ENCODE peak calls at places on chromosomes 6 and 20, in seven cellular contexts. R is HepG2, Q is H1, U is HCT116, D is SK-N-SH, V is GM12878, Z is K562. O is an unnamed sample.
A peak's percentile ranks its signal among the peaks of the same experiment; 100 is the strongest.

GRCh38 chr20:19001177-19001576 is 187.6 kb downstream of the SCP2D1 start:
- DNase-seq in R (no peak), Q (no peak), U (no peak), D (no peak), V (no peak), Z (no peak), O (no peak)

GRCh38 chr6:105757512-105758200 is 328.5 kb upstream of the PRDM1 start:
- DNase-seq in R (peak; percentile 13), Q (no peak), U (no peak), D (no peak), V (peak; percentile 76), Z (no peak), O (no peak)

GRCh38 chr6:138439546-138439945 is 35.5 kb downstream of the HEBP2 start:
- DNase-seq in R (no peak), Q (no peak), U (no peak), D (no peak), V (no peak), Z (no peak), O (no peak)

GRCh38 chr6:44558315-44559227 is 171.1 kb downstream of the CDC5L start:
- DNase-seq in R (no peak), Q (no peak), U (no peak), D (no peak), V (no peak), Z (no peak), O (no peak)

GRCh38 chr6:125363360-125364121 is 61.8 kb upstream of the HDDC2 start:
- DNase-seq in R (peak; percentile 10), Q (peak; percentile 74), U (no peak), D (peak; percentile 39), V (no peak), Z (no peak), O (no peak)

GRCh38 chr6:109241199-109241598 is 141.1 kb downstream of the CD164 start:
- DNase-seq in R (no peak), Q (no peak), U (no peak), D (no peak), V (no peak), Z (no peak), O (no peak)

GRCh38 chr6:107716688-107717089 is 107.4 kb downstream of the SCML4 start:
- DNase-seq in R (no peak), Q (no peak), U (peak; percentile 68), D (peak; percentile 20), V (peak; percentile 53), Z (peak; percentile 57), O (peak; percentile 65)

GRCh38 chr20:58691773-58692578 is 624 bp upstream of the NPEPL1 start:
- DNase-seq in R (no peak), Q (peak; percentile 59), U (no peak), D (no peak), V (no peak), Z (peak; percentile 23), O (no peak)

GRCh38 chr6:157881375-157881774 is 58.3 kb downstream of the SNX9 start:
- DNase-seq in R (no peak), Q (no peak), U (no peak), D (no peak), V (no peak), Z (no peak), O (no peak)

GRCh38 chr20:46774943-46775560 is 65.6 kb downstream of the SLC2A10 start:
- DNase-seq in R (no peak), Q (no peak), U (peak; percentile 22), D (no peak), V (no peak), Z (no peak), O (no peak)

GRCh38 chr6:8278562-8278961 is 156.8 kb downstream of the SLC35B3 start:
- DNase-seq in R (no peak), Q (no peak), U (no peak), D (peak; percentile 64), V (no peak), Z (no peak), O (no peak)

GRCh38 chr6:159934181-159934580 is 34.7 kb upstream of the IGF2R start:
- DNase-seq in R (no peak), Q (no peak), U (no peak), D (no peak), V (no peak), Z (no peak), O (no peak)
- TF ChIP-seq JUND in R (no peak), Q (no peak), U (no peak), D (no peak), V (no peak), Z (no peak), O (no peak)

GRCh38 chr20:1440024-1440423 is 26.6 kb downstream of the NSFL1C start:
- DNase-seq in R (peak; percentile 61), Q (peak; percentile 58), U (peak; percentile 26), D (peak; percentile 10), V (no peak), Z (peak; percentile 36), O (no peak)
- TF ChIP-seq JUND in R (no peak), Q (no peak), U (no peak), D (no peak), V (no peak), Z (no peak), O (no peak)

GRCh38 chr6:30507849-30508843 is 18.8 kb downstream of the HLA-E start:
- DNase-seq in R (no peak), Q (no peak), U (no peak), D (no peak), V (no peak), Z (no peak), O (no peak)
- TF ChIP-seq JUND in R (no peak), Q (no peak), U (no peak), D (no peak), V (no peak), Z (no peak), O (no peak)

DNA sequence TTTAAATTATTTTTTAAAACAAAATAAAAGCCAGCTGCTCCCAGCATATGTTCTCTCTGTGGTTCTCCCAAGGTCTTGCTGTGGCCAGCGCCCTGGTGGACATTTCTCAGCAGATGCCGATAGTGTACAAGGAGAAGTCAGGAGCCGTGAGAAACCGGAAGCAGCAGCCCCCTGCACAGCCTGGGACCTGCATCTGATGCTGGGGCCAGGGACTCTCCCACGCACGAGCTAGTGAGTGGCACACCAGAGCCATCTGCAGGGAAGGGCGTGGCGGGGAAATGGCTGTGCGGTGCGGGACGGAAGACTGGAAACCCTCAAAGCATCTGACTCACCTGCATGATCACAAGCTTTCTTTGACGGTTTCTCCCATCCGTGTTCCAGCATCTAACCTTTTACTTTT is 16.5 kb downstream of the GFRA4 start:
- DNase-seq in R (no peak), Q (peak; percentile 35), U (no peak), D (no peak), V (no peak), Z (no peak), O (no peak)
- TF ChIP-seq JUND in R (no peak), Q (no peak), U (no peak), D (no peak), V (no peak), Z (no peak), O (no peak)

GRCh38 chr20:20435453-20435852 is 67.5 kb downstream of the INSM1 start:
- DNase-seq in R (no peak), Q (no peak), U (no peak), D (no peak), V (no peak), Z (no peak), O (no peak)
- TF ChIP-seq JUND in R (no peak), Q (no peak), U (no peak), D (no peak), V (no peak), Z (no peak), O (no peak)

GRCh38 chr6:77337392-77337791 is 125.9 kb downstream of the HTR1B start:
- DNase-seq in R (no peak), Q (no peak), U (no peak), D (no peak), V (no peak), Z (no peak), O (no peak)
- TF ChIP-seq JUND in R (no peak), Q (no peak), U (no peak), D (no peak), V (no peak), Z (no peak), O (no peak)

DNA sequence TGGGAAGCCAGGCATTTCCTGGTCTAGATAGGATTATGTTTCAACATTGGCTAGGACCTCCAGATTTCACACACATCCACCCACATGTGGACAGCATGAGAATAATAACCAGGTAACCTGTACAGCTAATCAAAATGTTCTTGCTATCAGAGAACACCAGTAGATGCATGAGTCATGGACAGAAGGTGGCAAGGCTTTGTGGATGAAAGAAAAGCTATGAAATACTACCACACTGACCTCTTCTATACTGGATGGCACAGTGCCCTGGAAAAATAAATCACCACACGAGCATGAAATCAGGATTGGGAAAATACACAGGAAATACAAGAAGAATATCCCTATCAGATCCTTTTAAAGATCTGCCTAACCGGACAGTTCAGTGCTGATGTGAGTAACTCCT is 113.0 kb downstream of the GMDS start:
- DNase-seq in R (no peak), Q (no peak), U (peak; percentile 66), D (no peak), V (no peak), Z (no peak), O (no peak)
- TF ChIP-seq JUND in R (no peak), Q (no peak), U (peak; percentile 76), D (no peak), V (no peak), Z (no peak), O (no peak)

GRCh38 chr6:234706-235372 is 57.4 kb upstream of the DUSP22 start:
- DNase-seq in R (no peak), Q (no peak), U (no peak), D (no peak), V (no peak), Z (no peak), O (no peak)

GRCh38 chr6:235763-236360 is 56.4 kb upstream of the DUSP22 start:
- DNase-seq in R (peak; percentile 34), Q (no peak), U (no peak), D (no peak), V (peak; percentile 85), Z (no peak), O (no peak)

GRCh38 chr6:236519-236918 is 55.8 kb upstream of the DUSP22 start:
- DNase-seq in R (no peak), Q (no peak), U (no peak), D (no peak), V (no peak), Z (no peak), O (no peak)

GRCh38 chr6:241331-241865 is 50.9 kb upstream of the DUSP22 start:
- DNase-seq in R (no peak), Q (no peak), U (no peak), D (no peak), V (no peak), Z (no peak), O (no peak)

DNA sequence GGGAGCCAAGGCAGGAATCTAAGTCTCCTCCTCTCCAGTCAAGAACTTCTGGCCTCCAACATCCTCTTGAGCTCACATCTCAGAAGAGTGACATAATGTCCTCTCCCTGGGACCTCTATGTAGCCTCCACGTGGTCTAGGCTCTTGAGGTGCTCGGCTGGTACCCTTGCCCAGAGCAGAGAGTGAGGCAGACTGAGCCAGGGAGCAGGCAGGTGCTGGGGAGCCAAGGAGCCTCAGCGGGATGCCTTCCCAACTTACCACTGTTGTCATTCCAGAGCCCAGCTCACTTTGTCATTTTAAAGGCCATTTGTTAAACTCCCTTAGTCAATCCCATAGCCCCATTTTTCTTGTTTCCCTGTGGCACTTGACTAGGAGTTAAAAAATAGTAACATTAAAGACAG is 52.1 kb upstream of the DUSP22 start:
- DNase-seq in R (no peak), Q (no peak), U (no peak), D (no peak), V (no peak), Z (no peak), O (no peak)
- TF ChIP-seq JUND in R (no peak), Q (no peak), U (no peak), D (no peak), V (no peak), Z (no peak), O (no peak)